ENCODE peak calls at places on chromosomes 7 and 10, in eight cellular contexts. X is aorta, S is iPS DF 6.9, Q is PC-3, O is HCT116, M is PC-9, G is psoas muscle, Z is uterus. A is an unnamed sample. For H3K9me3, the result is how much of the 10 kb centered on the place peaks cover.

GRCh38 chr7:699260-700170 is 27.0 kb upstream of the DNAAF5 start:
- DNase-seq in X (peak), S (no peak), O (no peak), G (no peak), Z (no peak), Q (no peak), M (no peak), A (no peak)

GRCh38 chr7:82534687-82535086 is 91.1 kb upstream of the CACNA2D1 start:
- DNase-seq in Z (no peak), S (no peak), M (peak), O (peak), G (no peak), Q (peak), X (no peak), A (no peak)

GRCh38 chr10:127577376-127577775 is 28.3 kb downstream of the NPS start:
- DNase-seq in O (no peak), S (no peak), Q (peak), G (no peak), M (no peak), Z (no peak), X (no peak), A (no peak)

GRCh38 chr7:25860206-25860881 is 291.7 kb upstream of the NFE2L3 start:
- DNase-seq in G (no peak), Q (no peak), S (no peak), Z (no peak), O (no peak), M (no peak), X (no peak), A (no peak)

GRCh38 chr7:75915416-75916156 is 631 bp downstream of the POR start:
- DNase-seq in X (no peak), Q (no peak), G (peak), S (no peak), M (peak), O (no peak), Z (peak), A (peak)

GRCh38 chr7:150858236-150859197 is 6.2 kb downstream of the AOC1 start:
- DNase-seq in X (peak), Z (no peak), O (no peak), M (no peak), G (no peak), Q (no peak), S (no peak), A (no peak)

GRCh38 chr7:43534110-43534509 is 48.8 kb upstream of the STK17A start:
- DNase-seq in M (no peak), O (no peak), X (no peak), G (no peak), Z (no peak), Q (no peak), S (no peak), A (no peak)

GRCh38 chr7:157011333-157012112 is 1.1 kb upstream of the MNX1 start:
- DNase-seq in G (no peak), S (no peak), O (no peak), Q (peak), M (no peak), X (peak), Z (no peak), A (no peak)

GRCh38 chr10:14146005-14146404 is 184.7 kb downstream of the FRMD4A start:
- DNase-seq in G (no peak), Z (no peak), Q (peak), O (no peak), X (no peak), M (no peak), S (no peak), A (no peak)

GRCh38 chr7:107680478-107680877 is 19.9 kb downstream of the SLC26A4 start:
- DNase-seq in O (no peak), Q (no peak), G (no peak), S (no peak), M (no peak), Z (no peak), X (no peak), A (no peak)

GRCh38 chr7:129438839-129439640 is 4.8 kb downstream of the STRIP2 start:
- DNase-seq in Z (no peak), X (no peak), Q (peak), G (no peak), M (peak), S (no peak), O (peak), A (no peak)

GRCh38 chr10:3401491-3401938 is 228.9 kb upstream of the PITRM1 start:
- DNase-seq in O (no peak), S (no peak), G (no peak), Z (no peak), X (no peak), Q (peak), M (no peak), A (no peak)

GRCh38 chr10:119207713-119208552 is 562 bp downstream of the GRK5 start:
- DNase-seq in G (peak), S (no peak), O (no peak), Z (peak), Q (peak), X (peak), M (no peak), A (peak)

GRCh38 chr10:72847681-72848080 is 45.9 kb upstream of the OIT3 start:
- DNase-seq in S (no peak), X (no peak), Q (peak), O (no peak), G (no peak), Z (no peak), M (no peak), A (no peak)

GRCh38 chr10:106652279-106652678 is 512.2 kb downstream of the SORCS1 start:
- DNase-seq in O (no peak), X (no peak), S (no peak), Z (no peak), G (no peak), Q (peak), M (no peak), A (no peak)

GRCh38 chr7:139118803-139119485 is 9.4 kb upstream of the ZC3HAV1 start:
- DNase-seq in S (no peak), G (no peak), M (no peak), Q (no peak), Z (no peak), X (no peak), O (no peak), A (no peak)

GRCh38 chr10:130790339-130790738 is 521.2 kb downstream of the TCERG1L start:
- DNase-seq in M (no peak), G (no peak), X (no peak), Q (no peak), Z (no peak), O (no peak), S (no peak), A (no peak)
- H3K9me3 ChIP-seq in M (under half), G (under half), X (under half), Q (under half), Z (under half), O (under half), S (under half), A (under half)

GRCh38 chr7:130955560-130955919 is 221.5 kb upstream of the KLF14 start:
- DNase-seq in G (no peak), Q (no peak), S (no peak), M (no peak), X (no peak), O (no peak), Z (no peak), A (no peak)

GRCh38 chr7:130956417-130957139 is 222.6 kb upstream of the KLF14 start:
- DNase-seq in Q (no peak), G (no peak), S (no peak), M (no peak), X (no peak), O (no peak), Z (no peak), A (no peak)

GRCh38 chr7:130957140-130957513 is 223.1 kb upstream of the KLF14 start:
- DNase-seq in G (no peak), X (no peak), Z (no peak), M (no peak), Q (no peak), S (no peak), O (no peak), A (no peak)

GRCh38 chr7:130953193-130953592 is 219.2 kb upstream of the KLF14 start:
- DNase-seq in S (no peak), X (no peak), Z (no peak), O (no peak), G (no peak), M (no peak), Q (no peak), A (no peak)

DNA sequence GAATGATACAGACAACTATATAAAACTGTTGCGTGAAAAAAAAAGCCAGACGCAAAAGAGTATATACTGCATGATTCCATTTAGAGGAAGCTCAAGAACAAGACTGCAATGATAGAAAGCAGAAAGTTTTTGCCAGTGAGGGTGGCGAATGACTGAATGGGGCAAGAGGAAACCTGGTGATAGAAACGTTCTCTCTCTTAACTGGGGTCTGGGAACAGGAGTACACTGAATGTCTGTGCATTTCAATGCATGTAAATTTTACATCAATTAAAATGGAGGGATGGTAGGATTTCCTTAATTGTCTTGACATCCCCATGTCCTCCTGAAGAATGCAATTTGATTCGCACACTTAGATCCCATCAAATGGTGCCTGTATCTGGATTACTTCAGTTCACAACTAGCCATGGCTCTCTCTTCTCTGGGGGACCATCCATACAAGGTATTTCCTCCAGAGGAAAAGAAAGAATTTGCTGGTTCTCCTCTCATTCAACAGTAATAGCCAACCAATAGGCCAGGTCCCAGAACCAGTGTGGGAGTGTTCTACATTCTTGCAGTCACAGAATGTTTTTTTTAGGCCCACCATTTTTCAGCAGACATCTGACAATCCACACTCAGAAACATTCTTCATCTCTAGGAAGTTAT is 221.0 kb upstream of the KLF14 start:
- DNase-seq in Z (no peak), M (no peak), G (no peak), X (no peak), O (no peak), S (no peak), Q (no peak), A (no peak)
- H3K27ac ChIP-seq in Z (no peak), M (no peak), G (no peak), X (no peak), O (peak), S (no peak), Q (no peak), A (no peak)

DNA sequence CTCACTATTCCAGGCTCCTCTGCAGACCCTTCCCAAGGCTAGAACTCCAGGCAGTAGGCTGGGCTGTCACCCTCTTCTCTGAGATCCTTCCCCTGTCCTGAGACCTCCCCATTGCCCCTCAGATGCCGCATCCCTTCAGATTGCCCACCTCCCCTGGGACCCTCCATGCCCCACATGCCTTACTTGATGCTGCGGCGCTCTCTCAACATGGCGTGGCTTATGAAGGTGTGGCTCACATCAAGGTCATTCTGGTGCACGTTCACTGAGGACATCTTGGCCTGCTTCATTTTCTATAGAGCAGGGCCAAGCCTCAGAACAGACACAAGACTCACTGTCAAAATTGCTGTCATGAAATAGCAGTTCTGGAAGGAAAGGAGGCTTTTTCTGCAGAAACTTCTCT is 34.7 kb upstream of the ZNF716 start:
- DNase-seq in G (no peak), X (no peak), O (no peak), Z (no peak), S (no peak), Q (no peak), M (no peak), A (no peak)
- H3K9me3 ChIP-seq in G (under half), X (under half), O (under half), Z (under half), S (under half), Q (under half), M (under half), A (under half)

GRCh38 chr7:17998692-17999091 is 29.0 kb downstream of the PRPS1L1 start:
- DNase-seq in X (no peak), O (no peak), G (no peak), S (no peak), Q (no peak), M (no peak), Z (no peak), A (no peak)

GRCh38 chr7:18004372-18004771 is 23.3 kb downstream of the PRPS1L1 start:
- DNase-seq in O (no peak), X (no peak), Q (no peak), Z (no peak), G (no peak), S (no peak), M (no peak), A (no peak)

GRCh38 chr7:18003286-18003685 is 24.4 kb downstream of the PRPS1L1 start:
- DNase-seq in X (no peak), Q (no peak), S (no peak), M (no peak), G (no peak), O (no peak), Z (no peak), A (no peak)
- H3K27ac ChIP-seq in X (no peak), Q (no peak), S (no peak), M (no peak), G (no peak), O (no peak), Z (no peak), A (no peak)

GRCh38 chr7:153430931-153431330 is 621.3 kb upstream of the DPP6 start:
- DNase-seq in S (peak), G (no peak), Q (no peak), Z (no peak), X (no peak), O (no peak), M (no peak), A (no peak)
- H3K9me3 ChIP-seq in S (under half), G (under half), Q (under half), Z (under half), X (under half), O (under half), M (under half), A (under half)

GRCh38 chr10:86443936-86444335 is 77.3 kb upstream of the GRID1 start:
- DNase-seq in G (no peak), Z (no peak), Q (no peak), X (no peak), O (no peak), M (no peak), S (no peak), A (no peak)

GRCh38 chr10:86438091-86438749 is 71.6 kb upstream of the GRID1 start:
- DNase-seq in G (no peak), Z (no peak), X (no peak), O (no peak), S (no peak), Q (no peak), M (no peak), A (no peak)

GRCh38 chr10:86439544-86439943 is 72.9 kb upstream of the GRID1 start:
- DNase-seq in S (no peak), Z (peak), M (no peak), O (no peak), X (no peak), G (peak), Q (peak), A (no peak)

GRCh38 chr10:86443069-86443468 is 76.5 kb upstream of the GRID1 start:
- DNase-seq in S (no peak), O (no peak), X (no peak), G (no peak), Z (no peak), Q (no peak), M (no peak), A (no peak)

DNA sequence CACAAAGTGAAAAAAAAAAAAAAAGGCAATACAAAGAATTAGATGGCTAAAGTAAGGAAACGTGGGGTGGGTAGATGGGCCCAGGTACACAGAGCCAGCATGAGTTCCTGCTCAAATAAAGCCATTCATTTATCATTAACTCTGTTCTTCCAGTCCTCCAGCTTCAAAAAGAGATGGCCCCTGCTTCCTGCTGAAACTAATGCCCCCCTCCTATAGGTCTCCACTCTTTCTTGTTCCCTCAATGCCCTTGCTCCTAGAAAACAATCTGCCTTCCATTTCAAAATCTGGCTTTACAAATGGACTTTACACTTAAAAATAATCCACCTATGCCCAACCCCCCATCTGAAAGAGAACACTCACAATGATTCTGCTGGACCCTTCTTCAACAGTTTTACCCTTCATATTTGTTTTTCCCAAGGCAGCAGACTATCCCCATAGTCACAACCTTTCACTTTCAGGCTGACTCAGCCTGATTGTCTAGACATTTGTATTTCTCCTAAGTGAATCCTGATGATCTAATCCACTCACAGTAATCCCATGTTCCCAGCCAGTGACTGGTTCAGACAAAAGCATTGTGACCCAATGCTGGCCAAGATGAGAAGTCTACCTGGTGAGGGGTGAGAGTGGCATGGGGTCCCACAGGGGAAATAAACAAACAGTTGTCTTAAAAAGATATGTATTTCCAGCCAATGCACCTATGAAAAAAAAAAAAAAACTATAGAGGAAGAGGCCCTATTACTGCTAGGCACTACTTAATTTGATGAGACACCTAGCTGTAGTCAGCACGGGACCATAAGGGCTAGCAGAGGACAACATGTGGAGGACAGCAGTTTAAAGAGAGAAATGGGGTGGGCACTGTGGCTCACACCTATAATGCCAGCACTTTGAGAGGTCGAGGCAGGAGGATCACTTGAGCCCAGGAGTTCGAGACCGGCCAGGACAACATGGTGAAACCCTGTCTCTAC is 74.6 kb upstream of the GRID1 start:
- DNase-seq in Z (no peak), X (no peak), S (no peak), O (no peak), G (no peak), M (no peak), Q (peak), A (no peak)
- H3K27ac ChIP-seq in Z (no peak), X (no peak), S (no peak), O (no peak), G (no peak), M (no peak), Q (peak), A (no peak)